ENCODE peak calls at places on chromosome 15, in four cellular contexts. Z is mesenchymal stem cell, J is neuronal stem cell, C is IMR-90. G is an unnamed sample.

GRCh38 chr15:75565062-75565970 is 13.8 kb downstream of the PTPN9 start:
- DNase-seq in Z (no peak), J (no peak), C (peak; percentile 55), G (peak; percentile 96)

GRCh38 chr15:66834863-66835557 is 133.0 kb downstream of the SMAD6 start:
- DNase-seq in Z (peak; percentile 22), J (peak; percentile 69), C (no peak), G (no peak)

GRCh38 chr15:82832601-82833209 is 23.3 kb downstream of the WHAMM start:
- DNase-seq in Z (peak; percentile 86), J (no peak), C (peak; percentile 93), G (peak; percentile 49)

GRCh38 chr15:89429023-89429422 is 67.4 kb downstream of the RHCG start:
- DNase-seq in Z (peak; percentile 17), J (no peak), C (no peak), G (peak; percentile 54)

GRCh38 chr15:71752604-71753289 is 57.6 kb upstream of the NR2E3 start:
- DNase-seq in Z (peak; percentile 93), J (peak; percentile 18), C (peak; percentile 94), G (peak; percentile 70)

GRCh38 chr15:92520914-92521623 is 127.4 kb downstream of the ST8SIA2 start:
- DNase-seq in Z (no peak), J (no peak), C (no peak), G (no peak)

GRCh38 chr15:45399381-45400212 is 21.3 kb upstream of the GATM start:
- DNase-seq in Z (peak; percentile 72), J (peak; percentile 18), C (peak; percentile 66), G (peak; percentile 81)

GRCh38 chr15:71237456-71238188 is 122.4 kb downstream of the THSD4 start:
- DNase-seq in Z (peak; percentile 93), J (no peak), C (peak; percentile 96), G (no peak)

GRCh38 chr15:53448215-53449001 is 311.1 kb downstream of the WDR72 start:
- DNase-seq in Z (no peak), J (peak; percentile 11), C (no peak), G (no peak)

GRCh38 chr15:31752363-31752762 is 278.0 kb upstream of the CHRNA7 start:
- DNase-seq in Z (no peak), J (no peak), C (peak; percentile 1), G (no peak)

GRCh38 chr15:70088427-70088826 is 9.3 kb downstream of the TLE3 start:
- DNase-seq in Z (no peak), J (no peak), C (no peak), G (no peak)

GRCh38 chr15:70087708-70088352 is 9.9 kb downstream of the TLE3 start:
- DNase-seq in Z (no peak), J (no peak), C (no peak), G (no peak)

GRCh38 chr15:70090436-70091291 is 7.1 kb downstream of the TLE3 start:
- DNase-seq in Z (no peak), J (no peak), C (no peak), G (no peak)

GRCh38 chr15:70089692-70089971 is 8.1 kb downstream of the TLE3 start:
- DNase-seq in Z (peak; percentile 30), J (no peak), C (no peak), G (no peak)

DNA sequence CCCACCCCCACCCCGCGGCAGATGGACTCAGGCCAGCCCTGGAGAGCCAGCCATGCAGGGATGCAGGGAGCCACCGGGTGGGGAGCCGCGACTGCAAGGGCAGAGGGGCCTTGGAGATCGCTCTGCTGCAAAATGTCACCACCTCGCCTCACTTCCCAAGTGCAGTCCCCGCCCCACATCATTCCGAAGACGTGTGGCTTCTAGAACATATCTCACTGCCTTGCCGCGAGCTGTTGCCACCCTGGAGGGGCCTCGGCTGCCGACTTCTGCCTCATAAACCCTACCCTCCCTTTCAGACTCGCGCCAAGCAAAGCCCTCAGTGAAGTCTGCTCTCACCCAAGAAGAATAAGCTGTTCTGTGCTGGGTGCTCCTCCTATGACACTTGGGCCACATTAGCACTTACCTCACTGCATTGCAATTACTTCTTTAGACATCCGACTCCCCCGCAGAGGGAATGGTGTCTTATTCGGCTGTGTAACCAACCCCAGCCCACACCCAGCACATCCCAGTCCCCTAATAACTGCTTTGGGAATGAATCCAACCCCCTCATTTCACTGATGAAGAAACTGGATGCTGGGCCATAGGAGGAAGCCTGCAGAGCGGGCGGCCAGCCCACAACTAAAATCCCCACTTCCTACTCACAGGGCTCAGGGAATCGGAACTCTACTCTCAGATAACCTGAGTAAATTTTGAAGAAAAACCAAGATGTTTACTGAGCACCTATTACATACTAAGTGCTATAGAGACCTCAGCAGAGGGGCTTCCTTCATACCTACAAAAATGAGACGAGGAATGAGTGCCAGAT is 8.6 kb downstream of the TLE3 start:
- DNase-seq in Z (peak; percentile 51), J (no peak), C (peak; percentile 71), G (no peak)
- H2BK5ac ChIP-seq in Z (no peak overlapping the region), J (no peak overlapping the region), C (no peak overlapping the region), G (no peak overlapping the region)

GRCh38 chr15:77607894-77608261 is 24.8 kb downstream of the LINGO1 start:
- DNase-seq in Z (no peak), J (no peak), C (no peak), G (no peak)
- H4K91ac ChIP-seq in Z (peak overlapping the region; percentile 80), J (no peak overlapping the region), C (no peak overlapping the region), G (no peak overlapping the region)

DNA sequence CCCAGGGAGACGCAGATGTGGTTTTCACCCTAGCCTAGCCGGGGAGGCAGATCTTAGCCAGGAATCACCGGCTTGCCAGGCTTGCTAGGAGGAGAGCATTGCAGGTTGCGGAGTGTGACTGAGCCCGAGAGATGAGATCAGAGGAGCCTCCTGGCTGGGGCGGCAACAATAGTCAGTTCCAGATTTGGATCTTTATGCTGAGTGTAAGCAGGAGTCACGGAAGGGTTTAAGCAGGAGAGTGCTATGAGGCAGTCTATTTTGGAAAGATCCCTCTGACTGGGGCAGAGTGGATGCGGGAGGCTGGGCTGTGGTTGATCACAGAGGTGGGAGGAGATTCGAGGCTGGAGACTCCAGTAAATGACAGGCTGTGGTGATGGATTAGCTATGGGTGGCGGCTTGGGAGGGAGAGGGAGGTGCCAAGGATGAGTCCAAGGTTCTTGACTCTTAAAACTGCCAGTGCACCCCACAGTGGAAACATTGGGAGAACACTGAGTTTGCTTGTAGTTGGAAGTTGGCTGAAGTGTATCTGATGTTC is 10.4 kb upstream of the BAHD1 start:
- DNase-seq in Z (no peak), J (no peak), C (peak; percentile 11), G (peak; percentile 72)
- H3K23ac ChIP-seq in Z (no peak overlapping the region), J (no peak overlapping the region), C (no peak overlapping the region), G (no peak overlapping the region)

GRCh38 chr15:34039506-34040123 is 611 bp upstream of the AVEN start:
- DNase-seq in Z (peak; percentile 30), J (no peak), C (peak; percentile 45), G (no peak)

GRCh38 chr15:34043391-34043790 is 4.4 kb upstream of the AVEN start:
- DNase-seq in Z (peak; percentile 26), J (no peak), C (no peak), G (peak; percentile 38)

GRCh38 chr15:34038023-34038403 is 991 bp downstream of the AVEN start:
- DNase-seq in Z (no peak), J (no peak), C (no peak), G (no peak)

GRCh38 chr15:34039180-34039486 is at the start of gene AVEN:
- DNase-seq in Z (no peak), J (no peak), C (no peak), G (no peak)

GRCh38 chr15:34038404-34039179 is 412 bp downstream of the AVEN start:
- DNase-seq in Z (peak; percentile 75), J (peak; percentile 64), C (peak; percentile 70), G (peak; percentile 93)
- H2BK5ac ChIP-seq in Z (peak overlapping the region; percentile 98), J (peak overlapping the region; percentile 66), C (peak overlapping the region; percentile 97), G (peak overlapping the region; percentile 82)

DNA sequence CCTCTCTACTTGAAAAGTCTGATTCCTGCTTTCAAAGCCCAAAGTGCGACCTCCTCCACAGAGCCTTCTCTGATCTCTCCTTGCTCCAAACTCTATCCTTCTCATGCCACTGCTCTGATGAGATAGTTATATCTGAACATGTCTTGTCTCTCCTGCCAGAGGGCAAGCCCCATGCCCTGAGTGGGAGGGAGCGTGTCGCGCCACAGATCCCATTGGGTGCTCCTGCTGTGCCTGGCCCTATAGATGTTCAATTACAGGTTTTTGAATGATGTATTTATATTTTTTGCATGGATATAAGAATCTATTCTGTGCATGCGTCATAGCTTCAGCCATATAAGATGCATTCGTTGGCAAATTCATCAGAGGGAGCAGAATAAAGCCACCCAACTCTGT is 20.4 kb downstream of the CORO2B start:
- DNase-seq in Z (no peak), J (no peak), C (no peak), G (no peak)
- H4K91ac ChIP-seq in Z (no peak overlapping the region), J (no peak overlapping the region), C (peak overlapping the region; percentile 29), G (no peak overlapping the region)

GRCh38 chr15:61092387-61093157 is 136.5 kb downstream of the RORA start:
- DNase-seq in Z (no peak), J (no peak), C (no peak), G (no peak)

GRCh38 chr15:61099030-61099800 is 129.9 kb downstream of the RORA start:
- DNase-seq in Z (no peak), J (no peak), C (peak; percentile 35), G (no peak)

GRCh38 chr15:61097852-61098251 is 131.2 kb downstream of the RORA start:
- DNase-seq in Z (no peak), J (no peak), C (no peak), G (no peak)

GRCh38 chr15:61097057-61097456 is 132.0 kb downstream of the RORA start:
- DNase-seq in Z (no peak), J (no peak), C (no peak), G (no peak)

GRCh38 chr15:61095804-61096506 is 133.1 kb downstream of the RORA start:
- DNase-seq in Z (no peak), J (no peak), C (no peak), G (no peak)
- H3K23ac ChIP-seq in Z (no peak overlapping the region), J (no peak overlapping the region), C (no peak overlapping the region), G (no peak overlapping the region)

DNA sequence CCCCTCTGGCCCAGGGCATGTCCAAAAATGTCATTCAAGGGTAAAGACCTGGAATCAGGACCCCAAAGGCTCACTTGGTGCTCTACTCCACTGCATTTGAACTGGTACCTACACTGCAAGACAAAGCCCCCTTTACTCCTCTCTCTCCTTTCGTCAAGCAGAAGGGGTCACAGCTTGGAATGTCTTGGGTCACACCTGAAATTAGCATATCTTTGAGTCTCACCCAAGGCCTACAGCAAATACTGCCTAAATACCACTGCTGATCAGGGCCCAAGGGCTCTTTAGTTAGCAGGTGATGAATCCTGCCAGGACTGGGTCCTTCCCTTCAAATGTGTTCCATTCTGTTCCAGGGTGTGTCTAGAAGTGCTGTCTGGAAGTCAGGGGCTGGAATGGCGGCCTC is 320.6 kb downstream of the SV2B start:
- DNase-seq in Z (no peak), J (no peak), C (no peak), G (no peak)
- H2BK5ac ChIP-seq in Z (no peak overlapping the region), J (no peak overlapping the region), C (no peak overlapping the region), G (no peak overlapping the region)

G was measured in trophoblast cell.